ENCODE peak calls at places on chromosomes 3 and 15, in nine cellular contexts. R is mesothelial cell of epicardium, K is GM13976, Y is lower lobe of right lung, G is WTC11, Z is brain microvascular endothelial cell, E is foreskin keratinocyte, J is sigmoid colon, M is transverse colon. H is an unnamed sample.

GRCh38 chr15:99224815-99225214 is 24.6 kb downstream of the TTC23 start:
- DNase-seq in R (no peak), K (no peak), Y (no peak), G (no peak), Z (no peak), E (peak), J (no peak), M (no peak), H (no peak)

GRCh38 chr15:68580026-68580882 is 1.5 kb downstream of the CORO2B start:
- DNase-seq in R (no peak), K (no peak), Y (no peak), G (no peak), Z (no peak), E (no peak), J (peak), M (no peak), H (no peak)

GRCh38 chr15:67242665-67243064 is 11.8 kb downstream of the AAGAB start:
- DNase-seq in R (no peak), K (no peak), Y (no peak), G (no peak), Z (no peak), E (peak), J (no peak), M (no peak), H (no peak)

GRCh38 chr3:73141531-73141930 is 80.1 kb downstream of the EBLN2 start:
- DNase-seq in R (no peak), K (no peak), Y (no peak), G (no peak), Z (no peak), E (no peak), J (no peak), M (no peak), H (no peak)

GRCh38 chr15:70303981-70304380 is 206.3 kb upstream of the TLE3 start:
- DNase-seq in R (no peak), K (no peak), Y (no peak), G (no peak), Z (no peak), E (no peak), J (no peak), M (no peak), H (no peak)

GRCh38 chr3:74119221-74119620 is 494.5 kb upstream of the PDZRN3 start:
- DNase-seq in R (no peak), K (no peak), Y (no peak), G (no peak), Z (no peak), E (no peak), J (no peak), M (no peak), H (no peak)

GRCh38 chr3:134371542-134372324 is 2.5 kb downstream of the AMOTL2 start:
- DNase-seq in R (no peak), K (no peak), Y (no peak), G (no peak), Z (peak), E (no peak), J (peak), M (no peak), H (no peak)

GRCh38 chr3:78204977-78205376 is 1165.1 kb downstream of the ROBO2 start:
- DNase-seq in R (no peak), K (no peak), Y (no peak), G (no peak), Z (peak), E (no peak), J (no peak), M (no peak), H (no peak)

GRCh38 chr15:39474657-39475056 is 106.2 kb upstream of the THBS1 start:
- DNase-seq in R (no peak), K (no peak), Y (no peak), G (no peak), Z (peak), E (no peak), J (no peak), M (no peak), H (no peak)

GRCh38 chr3:128281461-128282367 is 128.4 kb downstream of the EEFSEC start:
- DNase-seq in R (no peak), K (no peak), Y (no peak), G (no peak), Z (no peak), E (no peak), J (no peak), M (no peak), H (no peak)

GRCh38 chr3:128322030-128323022 is 144.4 kb downstream of the DNAJB8 start:
- DNase-seq in R (peak), K (peak), Y (peak), G (peak), Z (peak), E (no peak), J (peak), M (peak), H (peak)

GRCh38 chr3:160616721-160617120 is 51.4 kb upstream of the KPNA4 start:
- DNase-seq in R (no peak), K (no peak), Y (no peak), G (no peak), Z (peak), E (peak), J (no peak), M (no peak), H (no peak)

GRCh38 chr3:104646196-104646595 is 720.5 kb upstream of the ALCAM start:
- DNase-seq in R (no peak), K (no peak), Y (no peak), G (no peak), Z (no peak), E (no peak), J (no peak), M (no peak), H (no peak)

GRCh38 chr3:35946857-35947514 is 307.7 kb downstream of the ARPP21 start:
- DNase-seq in R (no peak), K (no peak), Y (no peak), G (no peak), Z (no peak), E (no peak), J (no peak), M (peak), H (no peak)

GRCh38 chr15:85125056-85125661 is 143.5 kb downstream of the PDE8A start:
- DNase-seq in R (no peak), K (no peak), Y (no peak), G (no peak), Z (peak), E (no peak), J (no peak), M (no peak), H (no peak)

GRCh38 chr3:136728918-136729317 is 23.3 kb downstream of the STAG1 start:
- DNase-seq in R (no peak), K (no peak), Y (no peak), G (no peak), Z (peak), E (no peak), J (no peak), M (no peak), H (no peak)

GRCh38 chr3:24454393-24454792 is 40.3 kb downstream of the THRB start:
- DNase-seq in R (no peak), K (no peak), Y (no peak), G (no peak), Z (no peak), E (no peak), J (no peak), M (no peak), H (no peak)

GRCh38 chr3:141454906-141455602 is 31.8 kb upstream of the RASA2 start:
- DNase-seq in R (no peak), K (peak), Y (no peak), G (peak), Z (peak), E (peak), J (no peak), M (no peak), H (peak)

GRCh38 chr3:169171739-169172138 is 491.8 kb downstream of the MECOM start:
- DNase-seq in R (no peak), K (no peak), Y (no peak), G (no peak), Z (no peak), E (no peak), J (no peak), M (no peak), H (no peak)

GRCh38 chr3:179391906-179392305 is 44.4 kb downstream of the MFN1 start:
- DNase-seq in R (no peak), K (no peak), Y (no peak), G (no peak), Z (no peak), E (no peak), J (no peak), M (no peak), H (no peak)

GRCh38 chr15:100097342-100097899 is 244.4 kb downstream of the ADAMTS17 start:
- DNase-seq in R (no peak), K (no peak), Y (no peak), G (no peak), Z (no peak), E (no peak), J (peak), M (no peak), H (no peak)

GRCh38 chr15:66099950-66100671 is 153.4 kb downstream of the MEGF11 start:
- DNase-seq in R (no peak), K (no peak), Y (no peak), G (no peak), Z (no peak), E (no peak), J (peak), M (no peak), H (no peak)

GRCh38 chr3:180678231-180678630 is 1.1 kb downstream of the CCDC39 start:
- DNase-seq in R (no peak), K (peak), Y (no peak), G (no peak), Z (no peak), E (no peak), J (no peak), M (no peak), H (no peak)

GRCh38 chr15:66961407-66961884 is 104.0 kb upstream of the SMAD3 start:
- DNase-seq in R (no peak), K (no peak), Y (no peak), G (no peak), Z (no peak), E (no peak), J (no peak), M (no peak), H (no peak)

GRCh38 chr15:33545866-33546265 is 235.1 kb downstream of the RYR3 start:
- DNase-seq in R (no peak), K (no peak), Y (no peak), G (no peak), Z (no peak), E (no peak), J (no peak), M (no peak), H (no peak)

GRCh38 chr3:180808823-180809575 is 103.5 kb upstream of the FXR1 start:
- DNase-seq in R (no peak), K (no peak), Y (no peak), G (no peak), Z (no peak), E (no peak), J (no peak), M (no peak), H (no peak)

GRCh38 chr3:124786491-124787241 is 56.4 kb downstream of the UMPS start:
- DNase-seq in R (no peak), K (no peak), Y (no peak), G (no peak), Z (no peak), E (no peak), J (no peak), M (peak), H (no peak)

GRCh38 chr3:143970773-143971366 is 753 bp upstream of the DIPK2A start:
- DNase-seq in R (peak), K (peak), Y (peak), G (peak), Z (peak), E (no peak), J (peak), M (peak), H (peak)

GRCh38 chr3:113097821-113098516 is 107.2 kb downstream of the GTPBP8 start:
- DNase-seq in R (no peak), K (no peak), Y (no peak), G (no peak), Z (peak), E (peak), J (no peak), M (no peak), H (no peak)

GRCh38 chr15:39793923-39794322 is 11.3 kb upstream of the FSIP1 start:
- DNase-seq in R (no peak), K (no peak), Y (no peak), G (no peak), Z (no peak), E (no peak), J (no peak), M (no peak), H (no peak)

GRCh38 chr3:129015388-129016105 is 14.4 kb downstream of the EFCC1 start:
- DNase-seq in R (no peak), K (no peak), Y (peak), G (no peak), Z (no peak), E (no peak), J (no peak), M (peak), H (no peak)

GRCh38 chr3:101950510-101950909 is 101.2 kb downstream of the NFKBIZ start:
- DNase-seq in R (no peak), K (peak), Y (no peak), G (no peak), Z (peak), E (no peak), J (no peak), M (no peak), H (no peak)

GRCh38 chr3:6771171-6771570 is 89.7 kb upstream of the GRM7 start:
- DNase-seq in R (no peak), K (no peak), Y (no peak), G (no peak), Z (no peak), E (no peak), J (no peak), M (no peak), H (no peak)

DNA sequence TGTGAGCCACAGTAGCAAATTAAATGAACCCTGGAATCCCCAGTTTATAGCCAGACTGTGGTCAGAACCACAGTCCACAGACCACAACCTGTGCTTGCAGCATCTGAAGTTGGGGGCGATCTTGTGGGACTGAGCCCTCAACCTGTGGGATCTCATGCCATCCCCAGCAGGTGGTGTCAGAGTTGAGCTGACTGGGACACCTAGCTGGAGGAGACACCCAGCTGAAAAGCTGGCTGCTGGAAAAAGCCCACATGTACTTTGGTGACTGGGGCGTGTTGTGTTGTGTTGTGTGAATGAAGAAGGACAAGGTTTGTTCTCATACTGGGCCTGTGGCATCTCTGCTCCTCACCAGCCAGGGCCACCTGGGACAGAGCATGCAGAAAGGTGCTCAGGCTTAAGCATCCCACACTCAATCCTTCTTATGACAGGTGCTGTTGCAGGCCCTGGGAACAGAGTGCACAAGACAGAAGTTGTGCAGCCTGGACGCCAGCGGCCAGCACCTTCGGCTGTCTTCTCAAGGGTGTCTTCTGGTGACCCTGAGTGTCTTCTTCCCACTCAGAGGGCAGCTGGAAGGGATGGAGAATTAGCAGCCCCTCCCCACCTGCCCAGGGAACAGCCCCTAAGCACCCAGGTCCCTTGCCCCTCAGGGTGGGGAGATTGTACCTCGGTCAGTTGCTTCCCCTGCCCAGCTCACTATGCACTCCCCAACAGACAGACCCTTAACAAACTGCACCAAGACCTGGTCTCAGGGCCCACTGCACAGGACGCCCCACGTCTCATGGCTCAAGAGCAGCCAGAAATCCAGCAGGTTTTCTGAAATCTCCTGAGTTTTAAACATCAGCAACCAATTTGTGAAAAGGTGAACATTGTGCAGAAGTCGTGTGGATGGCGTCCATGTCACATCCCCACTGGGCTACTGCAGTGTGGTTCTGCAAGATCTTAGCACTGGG is 2.2 kb upstream of the UROC1 start:
- DNase-seq in R (no peak), K (no peak), Y (peak), G (no peak), Z (no peak), E (no peak), J (peak), M (no peak), H (no peak)
- TF ChIP-seq CTCF in R (no peak), K (no peak), Y (no peak), G (no peak), Z (no peak), E (no peak), J (no peak), M (no peak), H (no peak)

GRCh38 chr3:60027335-60027734 is 977.5 kb upstream of the CFAP20DC start:
- DNase-seq in R (no peak), K (no peak), Y (no peak), G (no peak), Z (no peak), E (no peak), J (no peak), M (no peak), H (no peak)
- TF ChIP-seq CTCF in R (no peak), K (no peak), Y (no peak), G (no peak), Z (no peak), E (no peak), J (no peak), M (no peak), H (no peak)

GRCh38 chr15:73284073-73284472 is 84.7 kb downstream of the HCN4 start:
- DNase-seq in R (no peak), K (no peak), Y (no peak), G (no peak), Z (no peak), E (no peak), J (no peak), M (no peak), H (no peak)
- TF ChIP-seq CTCF in R (peak), K (no peak), Y (no peak), G (no peak), Z (peak), E (peak), J (no peak), M (no peak), H (peak)

GRCh38 chr3:121883507-121883906 is 10.7 kb upstream of the SLC15A2 start:
- DNase-seq in R (no peak), K (peak), Y (no peak), G (no peak), Z (peak), E (peak), J (no peak), M (no peak), H (peak)
- TF ChIP-seq CTCF in R (no peak), K (no peak), Y (peak), G (peak), Z (peak), E (peak), J (no peak), M (peak), H (peak)

DNA sequence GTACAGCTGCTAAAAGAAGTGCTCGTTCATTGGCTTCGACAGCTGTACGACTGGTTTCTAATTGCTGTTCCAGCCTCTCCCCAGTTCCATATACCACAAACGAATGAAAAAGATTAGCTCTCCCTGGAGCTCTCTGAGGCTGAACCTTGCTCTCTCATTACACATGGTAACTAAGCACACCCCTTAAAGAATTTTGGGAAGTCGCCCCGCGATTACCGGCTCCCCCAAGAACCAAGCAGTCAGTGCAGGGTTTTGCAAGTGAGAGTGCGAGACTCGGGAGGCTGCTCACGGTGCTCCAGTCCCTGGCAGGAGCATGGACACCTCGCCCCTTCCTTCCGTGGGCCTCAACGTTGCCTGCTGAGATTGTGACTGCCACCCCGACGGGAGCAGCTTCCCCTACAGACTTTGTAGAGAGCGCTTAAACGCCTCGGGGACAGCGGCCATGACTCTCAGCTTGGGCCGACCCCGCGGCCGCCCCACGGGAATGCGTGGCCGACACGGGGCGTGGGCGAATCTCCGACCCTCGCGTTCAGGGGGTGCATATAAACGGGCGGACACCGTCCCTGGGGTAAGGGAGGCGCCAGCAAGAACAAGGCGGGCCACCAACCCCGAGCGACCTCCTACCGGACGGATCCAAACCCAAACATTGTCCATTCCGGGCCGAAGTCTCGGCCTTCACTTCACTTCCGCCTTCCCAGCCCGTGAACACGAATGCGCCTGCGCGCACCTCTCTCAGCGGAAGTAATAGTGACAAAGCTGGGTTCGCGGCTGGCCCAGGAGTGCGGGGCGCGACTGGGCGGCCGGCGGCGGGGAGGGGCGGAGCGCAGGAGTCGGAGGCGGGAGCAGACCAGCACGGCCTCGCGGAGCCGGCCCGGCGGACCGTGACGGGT is at the start of gene ATP2C1:
- DNase-seq in R (peak), K (peak), Y (peak), G (peak), Z (peak), E (peak), J (peak), M (peak), H (peak)
- TF ChIP-seq CTCF in R (peak), K (no peak), Y (no peak), G (peak), Z (no peak), E (no peak), J (no peak), M (peak), H (peak)

GRCh38 chr3:25902586-25902985 is 112.7 kb downstream of the OXSM start:
- DNase-seq in R (no peak), K (no peak), Y (no peak), G (no peak), Z (no peak), E (no peak), J (no peak), M (no peak), H (no peak)
- TF ChIP-seq CTCF in R (no peak), K (no peak), Y (no peak), G (no peak), Z (no peak), E (no peak), J (no peak), M (no peak), H (no peak)

DNA sequence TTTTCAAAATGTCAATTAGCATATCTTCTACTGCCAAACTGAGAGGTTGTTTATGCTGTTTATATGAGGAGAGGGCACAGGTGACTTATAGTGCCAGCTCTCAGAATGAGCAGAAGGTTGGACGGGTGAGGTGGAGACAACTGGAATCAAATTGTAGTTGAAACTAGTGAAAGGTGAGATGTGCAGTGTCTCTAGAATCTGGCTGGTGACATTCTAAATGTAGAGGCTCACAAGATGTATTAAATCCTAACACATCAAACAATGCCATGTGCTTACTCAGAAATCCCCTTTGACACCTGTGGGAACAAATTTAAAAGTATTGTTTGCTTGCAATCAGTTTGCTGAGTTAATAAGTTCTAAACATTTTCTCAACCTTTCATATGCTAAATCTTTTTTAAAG is 40.8 kb downstream of the CRYBG3 start:
- DNase-seq in R (no peak), K (no peak), Y (no peak), G (no peak), Z (no peak), E (no peak), J (no peak), M (no peak), H (no peak)
- TF ChIP-seq CTCF in R (no peak), K (no peak), Y (no peak), G (no peak), Z (no peak), E (no peak), J (no peak), M (no peak), H (no peak)

DNA sequence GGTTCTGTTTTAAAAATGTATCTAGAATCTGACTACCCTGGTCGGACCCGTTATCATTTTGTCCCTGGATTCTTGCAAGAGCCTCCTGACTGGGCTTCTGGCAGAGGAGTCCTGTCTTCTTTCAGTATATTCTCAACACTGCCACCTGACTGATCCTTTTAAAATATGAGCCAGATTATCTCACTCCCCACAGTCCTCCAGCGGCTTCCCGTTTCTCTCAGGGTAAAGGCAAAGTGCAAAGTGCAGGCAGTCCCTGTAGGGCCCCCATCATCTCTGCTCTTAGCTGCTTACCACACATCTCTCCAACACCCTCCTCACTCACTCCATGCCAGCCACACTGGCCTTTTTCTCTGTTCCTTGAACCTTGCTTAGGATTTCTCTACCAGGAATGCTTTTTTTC is 28.5 kb downstream of the CRTC3 start:
- DNase-seq in R (no peak), K (no peak), Y (no peak), G (no peak), Z (no peak), E (no peak), J (peak), M (peak), H (no peak)
- TF ChIP-seq CTCF in R (no peak), K (no peak), Y (no peak), G (no peak), Z (no peak), E (no peak), J (no peak), M (no peak), H (no peak)

H was measured in GM13977.